ENCODE peak calls at places on chromosome 14, in four cellular contexts. V is transverse colon, Z is A549, N is spleen. S is an unnamed sample.

GRCh38 chr14:22887990-22888378 is 5.0 kb downstream of the REM2 start:
- DNase-seq in V (peak; percentile 62), Z (no peak), N (peak; percentile 91), S (no peak)

GRCh38 chr14:42523656-42524055 is 917.0 kb downstream of the LRFN5 start:
- DNase-seq in V (no peak), Z (no peak), N (no peak), S (no peak)

GRCh38 chr14:66380143-66380542 is 106.0 kb upstream of the CCDC196 start:
- DNase-seq in V (no peak), Z (no peak), N (no peak), S (no peak)

GRCh38 chr14:93675651-93676050 is 112.6 kb downstream of the PRIMA1 start:
- DNase-seq in V (no peak), Z (no peak), N (no peak), S (no peak)

GRCh38 chr14:23492618-23493272 is 23.2 kb downstream of the NGDN start:
- DNase-seq in V (no peak), Z (no peak), N (no peak), S (no peak)

GRCh38 chr14:33432407-33433023 is 493.8 kb downstream of the NPAS3 start:
- DNase-seq in V (peak; percentile 32), Z (peak; percentile 1), N (no peak), S (no peak)

GRCh38 chr14:90677484-90678045 is 138.7 kb downstream of the TTC7B start:
- DNase-seq in V (no peak), Z (no peak), N (no peak), S (peak; percentile 33)

GRCh38 chr14:75310295-75311059 is 31.8 kb downstream of the FOS start:
- DNase-seq in V (peak; percentile 74), Z (peak; percentile 46), N (no peak), S (no peak)

GRCh38 chr14:69321601-69322330 is 61.8 kb downstream of the GALNT16 start:
- DNase-seq in V (no peak), Z (no peak), N (peak; percentile 59), S (no peak)

GRCh38 chr14:49218436-49219092 is 367.6 kb downstream of the RPS29 start:
- DNase-seq in V (no peak), Z (no peak), N (no peak), S (no peak)

GRCh38 chr14:34911209-34912150 is 36.3 kb upstream of the BAZ1A start:
- DNase-seq in V (no peak), Z (no peak), N (no peak), S (peak; percentile 35)

GRCh38 chr14:100546051-100546443 is 41.2 kb downstream of the BEGAIN start:
- DNase-seq in V (no peak), Z (no peak), N (no peak), S (no peak)

GRCh38 chr14:35403085-35403396 is 1.5 kb downstream of the NFKBIA start:
- DNase-seq in V (peak; percentile 46), Z (no peak), N (peak; percentile 86), S (no peak)

GRCh38 chr14:104355101-104355691 is 216.8 kb downstream of the KIF26A start:
- DNase-seq in V (no peak), Z (no peak), N (peak; percentile 77), S (no peak)

GRCh38 chr14:30256627-30257026 is 302.3 kb upstream of the G2E3 start:
- DNase-seq in V (no peak), Z (no peak), N (no peak), S (no peak)

GRCh38 chr14:104752338-104752734 is 611 bp upstream of the SIVA1 start:
- DNase-seq in V (no peak), Z (peak; percentile 95), N (no peak), S (peak; percentile 95)

GRCh38 chr14:103360548-103360947 is 24.7 kb upstream of the MARK3 start:
- DNase-seq in V (no peak), Z (no peak), N (no peak), S (no peak)

GRCh38 chr14:65958664-65959562 is 527.3 kb upstream of the CCDC196 start:
- DNase-seq in V (no peak), Z (peak; percentile 41), N (no peak), S (no peak)

GRCh38 chr14:24845851-24846250 is 204.1 kb downstream of the STXBP6 start:
- DNase-seq in V (no peak), Z (no peak), N (no peak), S (no peak)

GRCh38 chr14:23183479-23183878 is at the start of gene SLC7A8:
- DNase-seq in V (peak; percentile 67), Z (no peak), N (peak; percentile 75), S (no peak)

GRCh38 chr14:100305446-100306255 is 593 bp downstream of the SLC25A29 start:
- DNase-seq in V (peak; percentile 48), Z (peak; percentile 24), N (peak; percentile 90), S (peak; percentile 61)

GRCh38 chr14:26204954-26205479 is 392.8 kb downstream of the NOVA1 start:
- DNase-seq in V (peak; percentile 18), Z (no peak), N (peak; percentile 70), S (no peak)

GRCh38 chr14:20498622-20499021 is 6.7 kb upstream of the RNASE10 start:
- DNase-seq in V (no peak), Z (no peak), N (no peak), S (no peak)

GRCh38 chr14:78644824-78645559 is 474.8 kb downstream of the NRXN3 start:
- DNase-seq in V (no peak), Z (no peak), N (no peak), S (no peak)

GRCh38 chr14:21300892-21301291 is 21.0 kb downstream of the RPGRIP1 start:
- DNase-seq in V (peak; percentile 48), Z (no peak), N (peak; percentile 83), S (no peak)

GRCh38 chr14:54564799-54565235 is 2.1 kb upstream of the SAMD4A start:
- DNase-seq in V (no peak), Z (no peak), N (no peak), S (no peak)

GRCh38 chr14:53964249-53964648 is 7.6 kb upstream of the BMP4 start:
- DNase-seq in V (no peak), Z (no peak), N (no peak), S (no peak)

DNA sequence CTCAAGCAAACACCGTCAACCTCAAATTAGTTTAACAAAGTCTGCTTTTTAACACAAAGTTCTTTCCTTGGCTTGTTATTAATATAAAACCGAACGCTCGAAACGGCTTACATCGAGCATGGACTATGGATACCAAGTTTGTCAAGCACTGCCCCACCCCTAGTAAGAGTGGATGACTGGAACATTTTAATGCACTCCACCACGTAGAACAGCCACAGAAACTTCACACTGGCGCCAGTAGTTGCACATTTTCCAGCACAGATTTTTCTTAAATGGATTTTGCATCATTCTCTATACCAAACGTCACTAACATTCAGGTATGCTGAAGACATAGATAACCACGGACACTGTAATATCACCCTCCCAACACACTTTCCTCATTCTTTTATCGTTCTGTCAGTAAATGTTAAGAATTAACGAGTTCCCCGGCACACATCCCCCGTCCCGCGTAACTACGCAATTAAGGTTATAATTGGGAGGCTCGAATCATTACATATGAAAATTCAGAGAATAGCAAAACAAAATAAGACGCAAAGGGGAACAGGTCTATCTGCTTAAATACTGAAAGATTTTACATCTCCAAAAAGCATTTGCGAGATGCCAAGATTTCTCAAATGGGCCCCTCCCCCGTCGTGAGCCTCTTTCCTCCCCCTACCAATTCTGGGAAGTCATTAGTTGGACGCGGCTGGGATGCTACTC is 990 bp downstream of the FERMT2 start:
- DNase-seq in V (no peak), Z (peak; percentile 51), N (no peak), S (peak; percentile 38)
- TF ChIP-seq POLR2A in V (peak; percentile 18), Z (no peak), N (no peak), S (no peak)

GRCh38 chr14:102079700-102079979 is 7.2 kb downstream of the HSP90AA1 start:
- DNase-seq in V (no peak), Z (no peak), N (no peak), S (no peak)

GRCh38 chr14:102076793-102077759 is 9.8 kb downstream of the HSP90AA1 start:
- DNase-seq in V (no peak), Z (no peak), N (peak; percentile 39), S (no peak)

GRCh38 chr14:102078344-102078743 is 8.5 kb downstream of the HSP90AA1 start:
- DNase-seq in V (no peak), Z (no peak), N (peak; percentile 51), S (no peak)

GRCh38 chr14:102080183-102081080 is 6.4 kb downstream of the HSP90AA1 start:
- DNase-seq in V (no peak), Z (no peak), N (peak; percentile 24), S (no peak)

GRCh38 chr14:102078840-102079699 is 7.8 kb downstream of the HSP90AA1 start:
- DNase-seq in V (no peak), Z (no peak), N (no peak), S (no peak)
- TF ChIP-seq POLR2A in V (no peak), Z (peak; percentile 34), N (no peak), S (no peak)

DNA sequence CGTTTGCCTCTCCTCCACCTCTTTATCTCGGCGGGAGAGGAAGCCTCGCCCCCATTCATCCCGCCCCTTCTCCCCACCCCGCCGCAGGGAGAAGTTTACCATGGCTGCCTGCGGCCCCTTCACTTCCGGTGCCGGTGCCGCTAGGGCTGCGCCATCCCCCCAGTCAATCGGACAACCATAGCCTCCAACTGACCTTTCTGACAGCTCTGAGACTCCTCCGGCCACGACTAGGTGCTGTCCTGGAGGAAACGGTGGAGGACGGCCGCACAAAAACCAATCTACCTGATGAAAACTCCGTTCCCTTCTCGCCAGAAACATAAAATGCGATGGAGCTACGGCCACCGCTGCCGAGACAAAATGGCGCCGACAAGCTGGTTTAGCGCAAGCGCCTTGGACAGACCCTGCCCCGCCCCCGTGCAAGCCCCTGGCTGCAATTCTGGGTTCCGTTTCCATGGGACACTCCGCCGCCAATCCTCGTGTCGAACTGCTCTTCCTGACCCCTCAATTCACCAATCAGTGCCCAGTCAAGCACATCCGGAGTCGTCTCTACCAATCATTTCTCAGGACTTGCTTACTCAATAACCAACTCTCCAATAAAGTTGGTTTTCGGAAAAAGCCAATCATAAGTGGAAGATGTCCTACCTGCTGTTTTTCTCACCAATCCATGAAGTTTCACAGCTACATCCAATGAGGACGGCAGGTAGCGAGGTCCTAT is 436 bp upstream of the ARID4A start:
- DNase-seq in V (peak; percentile 99), Z (peak; percentile 99), N (peak; percentile 99), S (peak; percentile 78)
- TF ChIP-seq POLR2A in V (peak; percentile 9), Z (peak; percentile 88), N (no peak), S (peak; percentile 57)

GRCh38 chr14:57493467-57494181 is at the start of gene CCDC198:
- DNase-seq in V (no peak), Z (peak; percentile 25), N (no peak), S (no peak)
- TF ChIP-seq POLR2A in V (no peak), Z (no peak), N (no peak), S (no peak)

GRCh38 chr14:57268161-57269067 is at the start of the genes AP5M1 and EXOC5:
- DNase-seq in V (peak; percentile 95), Z (peak; percentile 66), N (peak; percentile 98), S (peak; percentile 40)
- TF ChIP-seq POLR2A in V (peak; percentile 86), Z (peak; percentile 58), N (peak; percentile 31), S (peak; percentile 53)

GRCh38 chr14:64394973-64395633 is 7.0 kb downstream of the MTHFD1 start:
- DNase-seq in V (no peak), Z (no peak), N (no peak), S (no peak)
- TF ChIP-seq POLR2A in V (no peak), Z (no peak), N (no peak), S (no peak)

GRCh38 chr14:91829511-91829910 is 37.8 kb downstream of the TC2N start:
- DNase-seq in V (no peak), Z (no peak), N (no peak), S (no peak)

GRCh38 chr14:91831337-91831736 is 36.0 kb downstream of the TC2N start:
- DNase-seq in V (no peak), Z (no peak), N (no peak), S (no peak)

GRCh38 chr14:91834571-91834970 is 32.8 kb downstream of the TC2N start:
- DNase-seq in V (no peak), Z (no peak), N (no peak), S (no peak)

GRCh38 chr14:91827746-91828145 is 39.6 kb downstream of the TC2N start:
- DNase-seq in V (no peak), Z (no peak), N (no peak), S (no peak)

GRCh38 chr14:91830777-91831176 is 36.6 kb downstream of the TC2N start:
- DNase-seq in V (peak; percentile 63), Z (no peak), N (no peak), S (no peak)
- TF ChIP-seq POLR2A in V (no peak), Z (no peak), N (no peak), S (no peak)